ENCODE peak calls at places on chromosomes 11 and 22, in five cellular contexts. L is Peyer's patch, T is A673, Z is progenitor cell of endocrine pancreas, V is GM10248. X is an unnamed sample.

GRCh38 chr11:18191376-18191775 is 18.7 kb downstream of the MRGPRX4 start:
- DNase-seq in Z (no peak), T (no peak), V (no peak), L (no peak), X (no peak)

GRCh38 chr11:109914809-109915653 is 178.2 kb upstream of the ZC3H12C start:
- DNase-seq in L (no peak), Z (no peak), V (no peak), T (no peak), X (no peak)

GRCh38 chr11:117126223-117126965 is 17.7 kb upstream of the PAFAH1B2 start:
- DNase-seq in L (no peak), V (no peak), Z (no peak), T (no peak), X (no peak)

GRCh38 chr11:84476581-84476980 is 1150.6 kb downstream of the DLG2 start:
- DNase-seq in T (no peak), L (no peak), V (no peak), Z (no peak), X (no peak)

GRCh38 chr11:86182976-86183584 is 61.5 kb upstream of the EED start:
- DNase-seq in Z (no peak), T (no peak), L (peak; percentile 72), V (no peak), X (peak; percentile 22)

GRCh38 chr11:76621866-76622265 is 48.7 kb downstream of the LRRC32 start:
- DNase-seq in Z (no peak), L (no peak), T (no peak), V (no peak), X (no peak)

GRCh38 chr11:114226283-114226859 is 69.8 kb upstream of the NNMT start:
- DNase-seq in T (no peak), V (no peak), Z (no peak), L (no peak), X (no peak)

GRCh38 chr22:39253427-39254070 is 8.8 kb upstream of the PDGFB start:
- DNase-seq in T (no peak), Z (no peak), L (no peak), V (peak; percentile 69), X (peak; percentile 72)

GRCh38 chr11:82049199-82049598 is 684.5 kb downstream of the FAM181B start:
- DNase-seq in V (no peak), Z (no peak), L (no peak), T (no peak), X (no peak)

GRCh38 chr11:47186937-47187681 is 875 bp upstream of the PACSIN3 start:
- DNase-seq in Z (peak; percentile 26), L (peak; percentile 42), V (peak; percentile 55), T (peak; percentile 90), X (peak; percentile 79)

GRCh38 chr22:29788339-29789279 is 21.4 kb downstream of the UQCR10 start:
- DNase-seq in L (no peak), T (no peak), Z (no peak), V (no peak), X (no peak)

GRCh38 chr11:84740050-84740449 is 887.1 kb downstream of the DLG2 start:
- DNase-seq in T (no peak), Z (no peak), L (no peak), V (no peak), X (no peak)

GRCh38 chr11:45544826-45545225 is 120.6 kb downstream of the CHST1 start:
- DNase-seq in L (no peak), V (no peak), T (no peak), Z (no peak), X (no peak)

GRCh38 chr11:90113541-90113940 is 20.9 kb upstream of the NAALAD2 start:
- DNase-seq in V (no peak), T (peak; percentile 37), L (no peak), Z (no peak), X (no peak)

GRCh38 chr11:110297082-110297725 is 790 bp upstream of the RDX start:
- DNase-seq in Z (no peak), T (peak; percentile 54), L (no peak), V (no peak), X (no peak)

GRCh38 chr11:114625294-114625693 is 29.7 kb upstream of the NXPE4 start:
- DNase-seq in Z (no peak), T (no peak), V (no peak), L (no peak), X (no peak)

GRCh38 chr11:60629399-60629798 is 70.0 kb upstream of the MS4A8 start:
- DNase-seq in V (no peak), T (no peak), L (no peak), Z (no peak), X (no peak)

GRCh38 chr11:60631939-60632338 is 67.5 kb upstream of the MS4A8 start:
- DNase-seq in Z (no peak), L (no peak), V (no peak), T (no peak), X (no peak)

GRCh38 chr11:60633645-60634044 is 65.8 kb upstream of the MS4A8 start:
- DNase-seq in T (no peak), Z (no peak), L (no peak), V (peak; percentile 33), X (peak; percentile 34)

DNA sequence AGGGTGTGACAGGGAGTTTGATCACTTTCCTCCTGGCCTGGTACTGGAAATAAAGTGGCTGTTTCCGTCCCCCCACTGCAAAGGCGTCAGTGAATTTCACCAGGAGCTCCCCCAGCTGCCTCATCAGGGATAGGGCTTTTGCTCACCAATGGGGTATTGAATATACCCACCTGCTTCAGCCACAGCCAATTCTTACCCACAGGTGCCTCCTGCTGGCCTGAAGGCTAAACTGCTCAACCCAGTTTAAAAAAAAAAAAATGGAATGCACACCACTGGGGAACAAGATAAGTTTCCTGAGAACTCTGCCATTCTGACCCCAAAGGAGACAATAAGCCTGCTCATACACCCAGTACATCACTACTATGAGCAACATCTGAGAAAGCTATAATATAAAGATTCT is 65.3 kb upstream of the MS4A8 start:
- DNase-seq in Z (no peak), T (peak; percentile 23), L (no peak), V (peak; percentile 31), X (peak; percentile 42)
- TF ChIP-seq CTCF in Z (peak; percentile 51), T (peak; percentile 53), L (no peak), V (peak; percentile 40), X (peak; percentile 60)

GRCh38 chr11:112697779-112698178 is 263.4 kb upstream of the NCAM1 start:
- DNase-seq in V (no peak), L (no peak), Z (no peak), T (no peak), X (no peak)
- TF ChIP-seq CTCF in V (no peak), L (no peak), Z (no peak), T (peak; percentile 21), X (no peak)

GRCh38 chr11:128848815-128849455 is 18.2 kb downstream of the KCNJ1 start:
- DNase-seq in T (peak; percentile 77), V (peak; percentile 74), L (peak; percentile 79), Z (peak; percentile 44), X (peak; percentile 70)
- TF ChIP-seq CTCF in T (peak; percentile 98), V (peak; percentile 82), L (peak; percentile 66), Z (peak; percentile 77), X (peak; percentile 94)

DNA sequence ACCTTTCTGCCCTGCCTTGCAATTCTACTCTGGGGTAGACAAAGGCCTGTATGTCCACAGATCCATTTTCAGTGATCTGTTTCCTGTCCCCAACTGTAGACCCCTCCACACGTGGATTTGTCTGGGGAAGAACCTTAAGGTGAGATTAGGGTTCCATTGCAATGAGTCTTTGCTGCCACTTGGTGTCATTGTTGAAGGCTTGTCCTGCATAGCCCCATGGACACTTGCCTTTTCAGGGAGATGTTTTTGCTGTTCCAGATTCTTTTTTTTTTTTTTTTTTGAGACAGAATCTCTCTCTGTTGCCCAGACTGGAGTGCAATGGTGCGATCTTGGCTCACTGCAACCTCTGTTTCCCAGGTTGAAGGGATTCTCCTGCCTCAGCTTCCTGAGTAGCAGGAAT is 21.8 kb downstream of the SERPING1 start:
- DNase-seq in T (no peak), Z (no peak), L (no peak), V (no peak), X (no peak)
- TF ChIP-seq CTCF in T (peak; percentile 40), Z (peak; percentile 15), L (no peak), V (no peak), X (no peak)

DNA sequence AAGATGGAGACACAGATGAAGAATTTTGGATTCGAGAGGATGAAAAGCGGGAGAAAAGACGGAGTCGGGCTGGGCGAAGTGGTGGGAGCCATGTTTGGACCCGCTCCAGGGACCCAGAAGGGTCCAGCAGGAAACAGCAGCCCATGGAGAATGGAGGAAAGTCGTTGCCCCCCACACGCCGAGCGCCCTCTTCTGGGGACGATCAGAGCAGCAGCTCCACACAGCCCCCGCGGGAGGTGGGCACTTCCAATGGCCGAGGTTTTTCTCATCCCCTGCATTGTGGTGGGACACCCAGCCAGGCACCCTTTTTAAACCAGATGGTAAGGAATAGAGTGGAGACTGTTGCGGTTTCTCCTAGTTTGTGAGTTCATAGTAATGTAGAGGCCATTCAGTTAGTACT is 22.8 kb upstream of the SLC25A18 start:
- DNase-seq in Z (no peak), L (no peak), T (no peak), V (no peak), X (no peak)
- TF ChIP-seq CTCF in Z (no peak), L (no peak), T (peak; percentile 50), V (no peak), X (peak; percentile 19)

GRCh38 chr11:94524293-94524692 is 12.0 kb downstream of the C11orf97 start:
- DNase-seq in V (no peak), Z (no peak), T (no peak), L (no peak), X (no peak)

GRCh38 chr11:94518300-94518699 is 6.0 kb downstream of the C11orf97 start:
- DNase-seq in T (no peak), L (no peak), Z (no peak), V (no peak), X (no peak)

GRCh38 chr11:94525933-94526332 is 13.7 kb downstream of the C11orf97 start:
- DNase-seq in L (no peak), T (peak; percentile 82), V (no peak), Z (no peak), X (no peak)

GRCh38 chr11:94519478-94520084 is 7.3 kb downstream of the C11orf97 start:
- DNase-seq in T (peak; percentile 59), Z (no peak), V (peak; percentile 34), L (no peak), X (peak; percentile 46)

GRCh38 chr11:94521684-94522083 is 9.4 kb downstream of the C11orf97 start:
- DNase-seq in L (no peak), Z (no peak), V (no peak), T (peak; percentile 52), X (peak; percentile 26)
- TF ChIP-seq CTCF in L (no peak), Z (peak; percentile 40), V (no peak), T (peak; percentile 70), X (peak; percentile 44)

DNA sequence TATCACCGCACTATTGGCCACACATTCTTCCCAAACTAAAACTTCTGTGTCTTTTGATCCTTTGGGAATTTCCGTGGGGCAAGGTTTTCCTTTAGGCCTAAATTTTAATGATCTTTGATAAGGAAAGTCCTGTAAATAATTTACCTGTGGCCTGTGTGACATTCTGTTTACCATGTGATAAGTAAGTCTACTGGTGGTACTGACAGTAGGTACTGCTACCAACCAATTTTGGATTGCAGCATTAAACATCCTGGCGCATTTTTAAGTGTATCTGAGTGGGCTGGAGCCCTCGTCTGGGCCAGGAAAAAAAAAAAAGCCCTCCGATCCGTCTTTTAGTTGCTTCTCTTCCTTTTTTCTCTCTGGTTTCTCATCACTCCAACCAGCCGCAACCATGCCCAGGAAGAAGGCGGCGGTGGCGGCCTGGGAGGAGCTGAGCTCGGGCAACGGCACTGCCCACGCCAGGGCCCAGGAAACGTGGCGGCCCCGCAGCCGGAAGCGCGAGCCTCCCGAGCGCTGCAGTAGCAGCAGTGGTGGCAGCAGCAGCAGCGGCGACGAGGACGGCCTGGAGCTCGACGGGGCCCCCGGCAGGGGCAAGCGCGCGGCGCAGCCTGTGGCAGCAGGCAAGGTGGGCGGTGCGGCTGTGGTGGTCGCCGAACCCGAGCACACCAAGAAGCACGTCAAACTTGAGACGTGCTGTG is 33.6 kb downstream of the ASRGL1 start:
- DNase-seq in T (no peak), V (no peak), L (peak; percentile 52), Z (no peak), X (no peak)
- TF ChIP-seq CTCF in T (no peak), V (no peak), L (no peak), Z (no peak), X (no peak)

GRCh38 chr22:31241936-31242335 is 29.8 kb downstream of the LIMK2 start:
- DNase-seq in L (no peak), T (no peak), V (no peak), Z (no peak), X (no peak)
- TF ChIP-seq CTCF in L (no peak), T (no peak), V (no peak), Z (no peak), X (no peak)

X was measured in GM13977.